ENCODE peak calls at places on chromosomes 1 and 21, in five cellular contexts. One of them, this sample, is unnamed.

GRCh38 chr1:198788561-198789064 is 149.8 kb downstream of the PTPRC start:
- DNase-seq in epithelial cell of esophagus: no peak
- DNase-seq in A549: no peak
- DNase-seq in NCI-H1105: no peak
- DNase-seq in NCI-H1417: no peak
- DNase-seq in this sample: no peak

GRCh38 chr21:43375827-43376795 is 50.8 kb downstream of the SIK1 start:
- DNase-seq in epithelial cell of esophagus: peak; percentile 52
- DNase-seq in A549: no peak
- DNase-seq in NCI-H1105: no peak
- DNase-seq in NCI-H1417: no peak
- DNase-seq in this sample: no peak

GRCh38 chr21:46454634-46455390 is 3.9 kb upstream of the DIP2A start:
- DNase-seq in epithelial cell of esophagus: no peak
- DNase-seq in A549: no peak
- DNase-seq in NCI-H1105: no peak
- DNase-seq in NCI-H1417: no peak
- DNase-seq in this sample: no peak

GRCh38 chr1:91697322-91698260 is 188.4 kb downstream of the TGFBR3 start:
- DNase-seq in epithelial cell of esophagus: peak; percentile 8
- DNase-seq in A549: no peak
- DNase-seq in NCI-H1105: no peak
- DNase-seq in NCI-H1417: no peak
- DNase-seq in this sample: no peak

GRCh38 chr1:33410091-33410701 is 20.7 kb downstream of the PHC2 start:
- DNase-seq in epithelial cell of esophagus: no peak
- DNase-seq in A549: no peak
- DNase-seq in NCI-H1105: no peak
- DNase-seq in NCI-H1417: no peak
- DNase-seq in this sample: no peak

GRCh38 chr1:117215733-117216462 is 5.2 kb upstream of the VTCN1 start:
- DNase-seq in epithelial cell of esophagus: no peak
- DNase-seq in A549: no peak
- DNase-seq in NCI-H1105: no peak
- DNase-seq in NCI-H1417: no peak
- DNase-seq in this sample: no peak

GRCh38 chr1:203089651-203090045 is 3.8 kb upstream of the MYOG start:
- DNase-seq in epithelial cell of esophagus: no peak
- DNase-seq in A549: no peak
- DNase-seq in NCI-H1105: no peak
- DNase-seq in NCI-H1417: no peak
- DNase-seq in this sample: no peak

GRCh38 chr1:13593511-13594131 is 10.0 kb downstream of the PDPN start:
- DNase-seq in epithelial cell of esophagus: peak; percentile 93
- DNase-seq in A549: no peak
- DNase-seq in NCI-H1105: no peak
- DNase-seq in NCI-H1417: no peak
- DNase-seq in this sample: no peak

GRCh38 chr1:157288511-157288910 is 150.3 kb upstream of the ETV3 start:
- DNase-seq in epithelial cell of esophagus: no peak
- DNase-seq in A549: no peak
- DNase-seq in NCI-H1105: no peak
- DNase-seq in NCI-H1417: no peak
- DNase-seq in this sample: no peak

GRCh38 chr1:193543259-193543658 is 356.8 kb upstream of the B3GALT2 start:
- DNase-seq in epithelial cell of esophagus: no peak
- DNase-seq in A549: no peak
- DNase-seq in NCI-H1105: no peak
- DNase-seq in NCI-H1417: no peak
- DNase-seq in this sample: no peak

GRCh38 chr1:61220531-61220930 is 138.2 kb downstream of the NFIA start:
- DNase-seq in epithelial cell of esophagus: no peak
- DNase-seq in A549: no peak
- DNase-seq in NCI-H1105: peak; percentile 56
- DNase-seq in NCI-H1417: no peak
- DNase-seq in this sample: no peak

GRCh38 chr1:28927442-28928305 is 13.3 kb downstream of the EPB41 start:
- DNase-seq in epithelial cell of esophagus: no peak
- DNase-seq in A549: no peak
- DNase-seq in NCI-H1105: no peak
- DNase-seq in NCI-H1417: peak; percentile 28
- DNase-seq in this sample: no peak

GRCh38 chr1:89725016-89725380 is 92.1 kb downstream of the LRRC8C start:
- DNase-seq in epithelial cell of esophagus: peak; percentile 55
- DNase-seq in A549: no peak
- DNase-seq in NCI-H1105: no peak
- DNase-seq in NCI-H1417: no peak
- DNase-seq in this sample: no peak

GRCh38 chr1:156721131-156721924 is 6.9 kb upstream of the METTL25B start:
- DNase-seq in epithelial cell of esophagus: no peak
- DNase-seq in A549: no peak
- DNase-seq in NCI-H1105: no peak
- DNase-seq in NCI-H1417: no peak
- DNase-seq in this sample: no peak

GRCh38 chr1:65059930-65060538 is 88.0 kb upstream of the AK4 start:
- DNase-seq in epithelial cell of esophagus: peak; percentile 45
- DNase-seq in A549: peak; percentile 21
- DNase-seq in NCI-H1105: no peak
- DNase-seq in NCI-H1417: peak; percentile 3
- DNase-seq in this sample: peak; percentile 17

GRCh38 chr1:60970081-60970509 is 112.3 kb upstream of the NFIA start:
- DNase-seq in epithelial cell of esophagus: peak; percentile 54
- DNase-seq in A549: peak; percentile 9
- DNase-seq in NCI-H1105: no peak
- DNase-seq in NCI-H1417: peak; percentile 22
- DNase-seq in this sample: peak; percentile 24

GRCh38 chr1:51189421-51190073 is 46.5 kb upstream of the RNF11 start:
- DNase-seq in epithelial cell of esophagus: peak; percentile 74
- DNase-seq in A549: peak; percentile 62
- DNase-seq in NCI-H1105: peak; percentile 64
- DNase-seq in NCI-H1417: peak; percentile 21
- DNase-seq in this sample: peak; percentile 51

GRCh38 chr1:115647507-115647906 is 5.7 kb downstream of the VANGL1 start:
- DNase-seq in epithelial cell of esophagus: no peak
- DNase-seq in A549: no peak
- DNase-seq in NCI-H1105: no peak
- DNase-seq in NCI-H1417: no peak
- DNase-seq in this sample: no peak

GRCh38 chr1:30770150-30770549 is 12.6 kb upstream of the LAPTM5 start:
- DNase-seq in epithelial cell of esophagus: no peak
- DNase-seq in A549: no peak
- DNase-seq in NCI-H1105: no peak
- DNase-seq in NCI-H1417: no peak
- DNase-seq in this sample: no peak

GRCh38 chr1:156060937-156061636 is at the start of gene RAB25:
- DNase-seq in epithelial cell of esophagus: peak; percentile 94
- DNase-seq in A549: no peak
- DNase-seq in NCI-H1105: peak; percentile 7
- DNase-seq in NCI-H1417: peak; percentile 15
- DNase-seq in this sample: no peak

GRCh38 chr1:14598007-14598497 is 433 bp upstream of the KAZN start:
- DNase-seq in epithelial cell of esophagus: no peak
- DNase-seq in A549: no peak
- DNase-seq in NCI-H1105: peak; percentile 65
- DNase-seq in NCI-H1417: peak; percentile 80
- DNase-seq in this sample: no peak

GRCh38 chr1:39642796-39643195 is 3.4 kb upstream of the HEYL start:
- DNase-seq in epithelial cell of esophagus: peak; percentile 32
- DNase-seq in A549: no peak
- DNase-seq in NCI-H1105: no peak
- DNase-seq in NCI-H1417: no peak
- DNase-seq in this sample: no peak

GRCh38 chr1:15617874-15618684 is 821 bp downstream of the DDI2 start:
- DNase-seq in epithelial cell of esophagus: peak; percentile 89
- DNase-seq in A549: no peak
- DNase-seq in NCI-H1105: peak; percentile 25
- DNase-seq in NCI-H1417: peak; percentile 80
- DNase-seq in this sample: peak; percentile 74

This sample was measured in HepG2.